ENCODE peak calls at places on chromosomes 5 and 9, in eight cellular contexts. One of them, this sample, is unnamed.
A peak's percentile ranks its signal among the peaks of the same experiment; 100 is the strongest.

GRCh38 chr5:25863811-25864210 is 1174.6 kb downstream of the CDH9 start:
- DNase-seq in spleen: no peak
- DNase-seq in HCT116: no peak
- DNase-seq in RWPE2: no peak
- DNase-seq in uterus: no peak
- DNase-seq in effector memory CD4-positive, alpha-beta T cell: no peak
- DNase-seq in cardiac muscle cell: no peak
- DNase-seq in PC-3: no peak
- DNase-seq in this sample: no peak

GRCh38 chr9:131019387-131020239 is 10.6 kb downstream of the LAMC3 start:
- DNase-seq in spleen: no peak
- DNase-seq in HCT116: no peak
- DNase-seq in RWPE2: no peak
- DNase-seq in uterus: no peak
- DNase-seq in effector memory CD4-positive, alpha-beta T cell: no peak
- DNase-seq in cardiac muscle cell: no peak
- DNase-seq in PC-3: no peak
- DNase-seq in this sample: no peak

GRCh38 chr9:106953166-106953565 is 90.2 kb downstream of the ZNF462 start:
- DNase-seq in spleen: no peak
- DNase-seq in HCT116: no peak
- DNase-seq in RWPE2: no peak
- DNase-seq in uterus: no peak
- DNase-seq in effector memory CD4-positive, alpha-beta T cell: no peak
- DNase-seq in cardiac muscle cell: no peak
- DNase-seq in PC-3: peak; percentile 67
- DNase-seq in this sample: no peak

GRCh38 chr5:154202379-154203260 is 12.1 kb downstream of the GALNT10 start:
- DNase-seq in spleen: no peak
- DNase-seq in HCT116: no peak
- DNase-seq in RWPE2: no peak
- DNase-seq in uterus: no peak
- DNase-seq in effector memory CD4-positive, alpha-beta T cell: no peak
- DNase-seq in cardiac muscle cell: no peak
- DNase-seq in PC-3: no peak
- DNase-seq in this sample: no peak

GRCh38 chr9:121698627-121699270 is 47.3 kb downstream of the DAB2IP start:
- DNase-seq in spleen: peak; percentile 85
- DNase-seq in HCT116: no peak
- DNase-seq in RWPE2: no peak
- DNase-seq in uterus: peak; percentile 54
- DNase-seq in effector memory CD4-positive, alpha-beta T cell: peak; percentile 9
- DNase-seq in cardiac muscle cell: peak; percentile 48
- DNase-seq in PC-3: peak; percentile 12
- DNase-seq in this sample: peak; percentile 80

GRCh38 chr5:170635706-170636105 is 131.9 kb downstream of the KCNIP1 start:
- DNase-seq in spleen: peak; percentile 42
- DNase-seq in HCT116: no peak
- DNase-seq in RWPE2: no peak
- DNase-seq in uterus: no peak
- DNase-seq in effector memory CD4-positive, alpha-beta T cell: no peak
- DNase-seq in cardiac muscle cell: no peak
- DNase-seq in PC-3: no peak
- DNase-seq in this sample: no peak

GRCh38 chr5:42854795-42855194 is 43.1 kb upstream of the SELENOP start:
- DNase-seq in spleen: no peak
- DNase-seq in HCT116: no peak
- DNase-seq in RWPE2: no peak
- DNase-seq in uterus: no peak
- DNase-seq in effector memory CD4-positive, alpha-beta T cell: no peak
- DNase-seq in cardiac muscle cell: no peak
- DNase-seq in PC-3: no peak
- DNase-seq in this sample: no peak

GRCh38 chr5:65198777-65199120 is 283.0 kb downstream of the ADAMTS6 start:
- DNase-seq in spleen: no peak
- DNase-seq in HCT116: no peak
- DNase-seq in RWPE2: peak; percentile 63
- DNase-seq in uterus: no peak
- DNase-seq in effector memory CD4-positive, alpha-beta T cell: no peak
- DNase-seq in cardiac muscle cell: peak; percentile 91
- DNase-seq in PC-3: peak; percentile 92
- DNase-seq in this sample: no peak

GRCh38 chr9:132828201-132828770 is 49.8 kb downstream of the AK8 start:
- DNase-seq in spleen: no peak
- DNase-seq in HCT116: no peak
- DNase-seq in RWPE2: no peak
- DNase-seq in uterus: no peak
- DNase-seq in effector memory CD4-positive, alpha-beta T cell: no peak
- DNase-seq in cardiac muscle cell: no peak
- DNase-seq in PC-3: no peak
- DNase-seq in this sample: no peak

GRCh38 chr9:13427587-13427986 is 148.1 kb upstream of the MPDZ start:
- DNase-seq in spleen: no peak
- DNase-seq in HCT116: no peak
- DNase-seq in RWPE2: no peak
- DNase-seq in uterus: no peak
- DNase-seq in effector memory CD4-positive, alpha-beta T cell: no peak
- DNase-seq in cardiac muscle cell: peak; percentile 83
- DNase-seq in PC-3: peak; percentile 56
- DNase-seq in this sample: no peak

GRCh38 chr5:978051-978450 is 30.6 kb upstream of the NKD2 start:
- DNase-seq in spleen: no peak
- DNase-seq in HCT116: no peak
- DNase-seq in RWPE2: peak; percentile 43
- DNase-seq in uterus: no peak
- DNase-seq in effector memory CD4-positive, alpha-beta T cell: no peak
- DNase-seq in cardiac muscle cell: no peak
- DNase-seq in PC-3: no peak
- DNase-seq in this sample: peak; percentile 3

GRCh38 chr5:115423541-115423940 is 121.0 kb downstream of the FEM1C start:
- DNase-seq in spleen: no peak
- DNase-seq in HCT116: no peak
- DNase-seq in RWPE2: no peak
- DNase-seq in uterus: peak; percentile 17
- DNase-seq in effector memory CD4-positive, alpha-beta T cell: no peak
- DNase-seq in cardiac muscle cell: peak; percentile 59
- DNase-seq in PC-3: no peak
- DNase-seq in this sample: peak; percentile 33

GRCh38 chr9:16031486-16031885 is 478.6 kb downstream of the CCDC171 start:
- DNase-seq in spleen: no peak
- DNase-seq in HCT116: no peak
- DNase-seq in RWPE2: no peak
- DNase-seq in uterus: no peak
- DNase-seq in effector memory CD4-positive, alpha-beta T cell: no peak
- DNase-seq in cardiac muscle cell: no peak
- DNase-seq in PC-3: no peak
- DNase-seq in this sample: no peak

GRCh38 chr5:112201141-112201540 is 217.9 kb downstream of the EPB41L4A start:
- DNase-seq in spleen: no peak
- DNase-seq in HCT116: no peak
- DNase-seq in RWPE2: no peak
- DNase-seq in uterus: no peak
- DNase-seq in effector memory CD4-positive, alpha-beta T cell: no peak
- DNase-seq in cardiac muscle cell: no peak
- DNase-seq in PC-3: no peak
- DNase-seq in this sample: no peak

GRCh38 chr5:6452622-6453504 is 4.2 kb downstream of the UBE2QL1 start:
- DNase-seq in spleen: no peak
- DNase-seq in HCT116: no peak
- DNase-seq in RWPE2: no peak
- DNase-seq in uterus: no peak
- DNase-seq in effector memory CD4-positive, alpha-beta T cell: no peak
- DNase-seq in cardiac muscle cell: no peak
- DNase-seq in PC-3: no peak
- DNase-seq in this sample: no peak

GRCh38 chr5:75622564-75622963 is 11.3 kb downstream of the ANKDD1B start:
- DNase-seq in spleen: no peak
- DNase-seq in HCT116: peak; percentile 16
- DNase-seq in RWPE2: no peak
- DNase-seq in uterus: no peak
- DNase-seq in effector memory CD4-positive, alpha-beta T cell: no peak
- DNase-seq in cardiac muscle cell: no peak
- DNase-seq in PC-3: peak; percentile 96
- DNase-seq in this sample: no peak

GRCh38 chr9:18385676-18386075 is 88.3 kb upstream of the ADAMTSL1 start:
- DNase-seq in spleen: no peak
- DNase-seq in HCT116: no peak
- DNase-seq in RWPE2: no peak
- DNase-seq in uterus: no peak
- DNase-seq in effector memory CD4-positive, alpha-beta T cell: no peak
- DNase-seq in cardiac muscle cell: no peak
- DNase-seq in PC-3: no peak
- DNase-seq in this sample: no peak

GRCh38 chr5:176415240-176416122 is 858 bp downstream of the CLTB start:
- DNase-seq in spleen: no peak
- DNase-seq in HCT116: no peak
- DNase-seq in RWPE2: no peak
- DNase-seq in uterus: peak; percentile 40
- DNase-seq in effector memory CD4-positive, alpha-beta T cell: no peak
- DNase-seq in cardiac muscle cell: peak; percentile 56
- DNase-seq in PC-3: peak; percentile 82
- DNase-seq in this sample: peak; percentile 62

GRCh38 chr5:172837640-172838039 is 3.6 kb downstream of the ERGIC1 start:
- DNase-seq in spleen: peak; percentile 96
- DNase-seq in HCT116: no peak
- DNase-seq in RWPE2: peak; percentile 60
- DNase-seq in uterus: no peak
- DNase-seq in effector memory CD4-positive, alpha-beta T cell: no peak
- DNase-seq in cardiac muscle cell: no peak
- DNase-seq in PC-3: peak; percentile 40
- DNase-seq in this sample: no peak

GRCh38 chr5:179345179-179345428 is 157 bp downstream of the ADAMTS2 start:
- DNase-seq in spleen: no peak
- DNase-seq in HCT116: no peak
- DNase-seq in RWPE2: no peak
- DNase-seq in uterus: no peak
- DNase-seq in effector memory CD4-positive, alpha-beta T cell: no peak
- DNase-seq in cardiac muscle cell: no peak
- DNase-seq in PC-3: no peak
- DNase-seq in this sample: no peak
- H3K4me3 ChIP-seq in spleen: peak overlapping the region; percentile 34
- H3K4me3 ChIP-seq in HCT116: no peak overlapping the region
- H3K4me3 ChIP-seq in RWPE2: peak overlapping the region; percentile 20
- H3K4me3 ChIP-seq in uterus: peak overlapping the region; percentile 48
- H3K4me3 ChIP-seq in effector memory CD4-positive, alpha-beta T cell: no peak overlapping the region
- H3K4me3 ChIP-seq in cardiac muscle cell: peak overlapping the region; percentile 72
- H3K4me3 ChIP-seq in PC-3: no peak overlapping the region
- H3K4me3 ChIP-seq in this sample: peak overlapping the region; percentile 56

GRCh38 chr5:16953729-16954128 is 17.6 kb upstream of the MYO10 start:
- DNase-seq in spleen: no peak
- DNase-seq in HCT116: no peak
- DNase-seq in RWPE2: no peak
- DNase-seq in uterus: no peak
- DNase-seq in effector memory CD4-positive, alpha-beta T cell: no peak
- DNase-seq in cardiac muscle cell: no peak
- DNase-seq in PC-3: no peak
- DNase-seq in this sample: no peak
- H3K27me3 ChIP-seq in spleen: no peaks in the 10 kb centered on the region
- H3K27me3 ChIP-seq in HCT116: no peaks in the 10 kb centered on the region
- H3K27me3 ChIP-seq in RWPE2: no peaks in the 10 kb centered on the region
- H3K27me3 ChIP-seq in uterus: no peaks in the 10 kb centered on the region
- H3K27me3 ChIP-seq in effector memory CD4-positive, alpha-beta T cell: no peaks in the 10 kb centered on the region
- H3K27me3 ChIP-seq in cardiac muscle cell: no peaks in the 10 kb centered on the region
- H3K27me3 ChIP-seq in PC-3: no peaks in the 10 kb centered on the region
- H3K27me3 ChIP-seq in this sample: no peaks in the 10 kb centered on the region

GRCh38 chr5:127997131-127997775 is 86.3 kb upstream of the SLC12A2 start:
- DNase-seq in spleen: no peak
- DNase-seq in HCT116: no peak
- DNase-seq in RWPE2: no peak
- DNase-seq in uterus: no peak
- DNase-seq in effector memory CD4-positive, alpha-beta T cell: no peak
- DNase-seq in cardiac muscle cell: peak; percentile 72
- DNase-seq in PC-3: no peak
- DNase-seq in this sample: no peak
- H3K4me3 ChIP-seq in spleen: no peak overlapping the region
- H3K4me3 ChIP-seq in HCT116: no peak overlapping the region
- H3K4me3 ChIP-seq in RWPE2: no peak overlapping the region
- H3K4me3 ChIP-seq in uterus: no peak overlapping the region
- H3K4me3 ChIP-seq in effector memory CD4-positive, alpha-beta T cell: no peak overlapping the region
- H3K4me3 ChIP-seq in cardiac muscle cell: no peak overlapping the region
- H3K4me3 ChIP-seq in PC-3: no peak overlapping the region
- H3K4me3 ChIP-seq in this sample: no peak overlapping the region

GRCh38 chr5:73999306-73999705 is 373.3 kb downstream of the ARHGEF28 start:
- DNase-seq in spleen: no peak
- DNase-seq in HCT116: no peak
- DNase-seq in RWPE2: no peak
- DNase-seq in uterus: no peak
- DNase-seq in effector memory CD4-positive, alpha-beta T cell: no peak
- DNase-seq in cardiac muscle cell: no peak
- DNase-seq in PC-3: no peak
- DNase-seq in this sample: no peak

GRCh38 chr5:73998496-73998895 is 372.5 kb downstream of the ARHGEF28 start:
- DNase-seq in spleen: no peak
- DNase-seq in HCT116: no peak
- DNase-seq in RWPE2: no peak
- DNase-seq in uterus: no peak
- DNase-seq in effector memory CD4-positive, alpha-beta T cell: no peak
- DNase-seq in cardiac muscle cell: peak; percentile 34
- DNase-seq in PC-3: no peak
- DNase-seq in this sample: no peak

GRCh38 chr5:73997936-73998335 is 371.9 kb downstream of the ARHGEF28 start:
- DNase-seq in spleen: no peak
- DNase-seq in HCT116: no peak
- DNase-seq in RWPE2: no peak
- DNase-seq in uterus: no peak
- DNase-seq in effector memory CD4-positive, alpha-beta T cell: no peak
- DNase-seq in cardiac muscle cell: no peak
- DNase-seq in PC-3: no peak
- DNase-seq in this sample: no peak

GRCh38 chr5:73996181-73996770 is 370.3 kb downstream of the ARHGEF28 start:
- DNase-seq in spleen: no peak
- DNase-seq in HCT116: no peak
- DNase-seq in RWPE2: no peak
- DNase-seq in uterus: no peak
- DNase-seq in effector memory CD4-positive, alpha-beta T cell: no peak
- DNase-seq in cardiac muscle cell: no peak
- DNase-seq in PC-3: no peak
- DNase-seq in this sample: no peak

DNA sequence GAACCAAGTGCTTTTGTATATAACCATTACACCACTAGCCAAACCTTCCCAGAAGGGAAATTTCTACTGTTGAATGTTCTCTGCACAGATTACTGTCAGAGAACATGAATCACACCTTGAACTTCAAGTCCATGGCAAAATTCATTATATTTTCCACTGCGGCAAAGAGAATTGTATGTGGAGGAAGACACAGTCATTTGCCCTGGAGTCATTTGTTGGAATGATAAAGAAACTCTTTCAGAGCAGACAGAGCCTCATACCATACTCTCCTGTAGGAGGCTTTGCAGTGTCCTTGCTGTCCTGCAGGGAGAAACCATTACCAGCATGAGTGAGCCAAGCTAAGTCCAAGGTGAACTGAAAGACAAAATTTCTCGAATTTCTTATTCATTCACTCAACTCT is 369.0 kb downstream of the ARHGEF28 start:
- DNase-seq in spleen: no peak
- DNase-seq in HCT116: no peak
- DNase-seq in RWPE2: no peak
- DNase-seq in uterus: no peak
- DNase-seq in effector memory CD4-positive, alpha-beta T cell: no peak
- DNase-seq in cardiac muscle cell: no peak
- DNase-seq in PC-3: peak; percentile 64
- DNase-seq in this sample: no peak
- H3K27me3 ChIP-seq in spleen: no peaks in the 10 kb centered on the region
- H3K27me3 ChIP-seq in HCT116: no peaks in the 10 kb centered on the region
- H3K27me3 ChIP-seq in RWPE2: no peaks in the 10 kb centered on the region
- H3K27me3 ChIP-seq in uterus: no peaks in the 10 kb centered on the region
- H3K27me3 ChIP-seq in effector memory CD4-positive, alpha-beta T cell: no peaks in the 10 kb centered on the region
- H3K27me3 ChIP-seq in cardiac muscle cell: no peaks in the 10 kb centered on the region
- H3K27me3 ChIP-seq in PC-3: no peaks in the 10 kb centered on the region
- H3K27me3 ChIP-seq in this sample: peaks cover 28% of the 10 kb centered on the region

This sample was measured in HAP-1.